ENCODE peak calls at places on chromosomes 16 and 17, in four cellular contexts. U is HFF-Myc, V is lung, P is AG10803. W is an unnamed sample.

GRCh38 chr17:11739848-11740247 is 141.6 kb downstream of the DNAH9 start:
- DNase-seq in U (no peak), V (no peak), P (no peak), W (no peak)

GRCh38 chr17:31593806-31594205 is 202.3 kb downstream of the RAB11FIP4 start:
- DNase-seq in U (no peak), V (no peak), P (peak), W (no peak)

GRCh38 chr16:69328854-69329316 is 1.5 kb downstream of the PDF start:
- DNase-seq in U (no peak), V (no peak), P (peak), W (peak)

GRCh38 chr17:78129385-78130079 is 977 bp upstream of the TMC6 start:
- DNase-seq in U (no peak), V (no peak), P (no peak), W (no peak)

GRCh38 chr17:64781013-64781392 is 118.9 kb upstream of the SMURF2 start:
- DNase-seq in U (no peak), V (no peak), P (no peak), W (no peak)

GRCh38 chr17:7466644-7467341 is 12.6 kb downstream of the ZBTB4 start:
- DNase-seq in U (no peak), V (peak), P (peak), W (peak)

GRCh38 chr17:45332989-45333701 is 16.3 kb upstream of the MAP3K14 start:
- DNase-seq in U (no peak), V (no peak), P (no peak), W (peak)

GRCh38 chr17:63474174-63474913 is 2.5 kb upstream of the ACE start:
- DNase-seq in U (no peak), V (no peak), P (no peak), W (no peak)

GRCh38 chr17:13462673-13463124 is 139.0 kb downstream of the HS3ST3A1 start:
- DNase-seq in U (no peak), V (no peak), P (no peak), W (no peak)

GRCh38 chr17:7502987-7503386 is 18.8 kb downstream of the POLR2A start:
- DNase-seq in U (no peak), V (no peak), P (no peak), W (no peak)

GRCh38 chr16:57039148-57039812 is 49.9 kb downstream of the NLRC5 start:
- DNase-seq in U (no peak), V (no peak), P (peak), W (peak)

GRCh38 chr17:27633312-27634025 is 2.5 kb downstream of the LGALS9 start:
- DNase-seq in U (no peak), V (no peak), P (peak), W (no peak)

GRCh38 chr16:85605051-85605911 is 7.8 kb upstream of the GSE1 start:
- DNase-seq in U (no peak), V (no peak), P (no peak), W (no peak)

GRCh38 chr16:89618114-89618999 is 4.9 kb downstream of the DPEP1 start:
- DNase-seq in U (no peak), V (no peak), P (no peak), W (no peak)

GRCh38 chr16:57252148-57252721 is 7.2 kb downstream of the ARL2BP start:
- DNase-seq in U (no peak), V (peak), P (no peak), W (no peak)

GRCh38 chr17:37642706-37643105 is 540 bp downstream of the DDX52 start:
- DNase-seq in U (no peak), V (no peak), P (peak), W (no peak)

GRCh38 chr16:78180349-78180748 is 80.9 kb downstream of the WWOX start:
- DNase-seq in U (no peak), V (no peak), P (no peak), W (no peak)

GRCh38 chr17:54426287-54426886 is 474.3 kb upstream of the TOM1L1 start:
- DNase-seq in U (no peak), V (no peak), P (no peak), W (peak)

GRCh38 chr16:396605-397004 is 394 bp upstream of the NME4 start:
- DNase-seq in U (no peak), V (no peak), P (no peak), W (peak)

GRCh38 chr16:1309888-1310831 is 724 bp downstream of the UBE2I start:
- DNase-seq in U (no peak), V (peak), P (peak), W (peak)

GRCh38 chr16:70399326-70399725 is 39.6 kb downstream of the ST3GAL2 start:
- DNase-seq in U (no peak), V (no peak), P (no peak), W (no peak)

GRCh38 chr16:57507414-57508083 is 21.3 kb upstream of the DOK4 start:
- DNase-seq in U (no peak), V (no peak), P (no peak), W (no peak)

GRCh38 chr17:6541886-6542285 is 14.5 kb downstream of the PITPNM3 start:
- DNase-seq in U (no peak), V (no peak), P (no peak), W (no peak)

GRCh38 chr17:77332034-77332971 is 191.5 kb downstream of the SEC14L1 start:
- DNase-seq in U (no peak), V (peak), P (no peak), W (peak)

GRCh38 chr16:85195884-85196816 is 83.9 kb upstream of the CIBAR2 start:
- DNase-seq in U (no peak), V (no peak), P (peak), W (no peak)

GRCh38 chr16:20383106-20384029 is 21.2 kb downstream of the PDILT start:
- DNase-seq in U (peak), V (peak), P (peak), W (peak)

GRCh38 chr16:88558457-88559442 is 11.5 kb upstream of the ZC3H18 start:
- DNase-seq in U (no peak), V (peak), P (peak), W (peak)

GRCh38 chr16:56868175-56868574 is 3.2 kb downstream of the SLC12A3 start:
- DNase-seq in U (no peak), V (no peak), P (no peak), W (no peak)

GRCh38 chr17:76869209-76869877 is 1.1 kb downstream of the MGAT5B start:
- DNase-seq in U (no peak), V (no peak), P (no peak), W (no peak)

GRCh38 chr17:68541816-68542215 is 29.6 kb downstream of the PRKAR1A start:
- DNase-seq in U (no peak), V (no peak), P (no peak), W (no peak)

GRCh38 chr17:74649909-74650308 is 26.4 kb upstream of the CD300E start:
- DNase-seq in U (no peak), V (no peak), P (no peak), W (no peak)

GRCh38 chr17:4853195-4853762 is 20.1 kb downstream of the MINK1 start:
- DNase-seq in U (no peak), V (no peak), P (no peak), W (peak)

GRCh38 chr17:42288078-42288984 is at the start of gene STAT5A:
- DNase-seq in U (no peak), V (peak), P (peak), W (peak)

GRCh38 chr16:23670137-23670776 is 8.4 kb upstream of the PLK1 start:
- DNase-seq in U (no peak), V (no peak), P (peak), W (peak)
- TF ChIP-seq CTCF in U (no peak), V (no peak), P (peak), W (no peak)

GRCh38 chr16:66443269-66443652 is 16.2 kb downstream of the BEAN1 start:
- DNase-seq in U (no peak), V (no peak), P (peak), W (no peak)
- H3K4me3 ChIP-seq in U (no peak), V (no peak), P (no peak), W (no peak)

DNA sequence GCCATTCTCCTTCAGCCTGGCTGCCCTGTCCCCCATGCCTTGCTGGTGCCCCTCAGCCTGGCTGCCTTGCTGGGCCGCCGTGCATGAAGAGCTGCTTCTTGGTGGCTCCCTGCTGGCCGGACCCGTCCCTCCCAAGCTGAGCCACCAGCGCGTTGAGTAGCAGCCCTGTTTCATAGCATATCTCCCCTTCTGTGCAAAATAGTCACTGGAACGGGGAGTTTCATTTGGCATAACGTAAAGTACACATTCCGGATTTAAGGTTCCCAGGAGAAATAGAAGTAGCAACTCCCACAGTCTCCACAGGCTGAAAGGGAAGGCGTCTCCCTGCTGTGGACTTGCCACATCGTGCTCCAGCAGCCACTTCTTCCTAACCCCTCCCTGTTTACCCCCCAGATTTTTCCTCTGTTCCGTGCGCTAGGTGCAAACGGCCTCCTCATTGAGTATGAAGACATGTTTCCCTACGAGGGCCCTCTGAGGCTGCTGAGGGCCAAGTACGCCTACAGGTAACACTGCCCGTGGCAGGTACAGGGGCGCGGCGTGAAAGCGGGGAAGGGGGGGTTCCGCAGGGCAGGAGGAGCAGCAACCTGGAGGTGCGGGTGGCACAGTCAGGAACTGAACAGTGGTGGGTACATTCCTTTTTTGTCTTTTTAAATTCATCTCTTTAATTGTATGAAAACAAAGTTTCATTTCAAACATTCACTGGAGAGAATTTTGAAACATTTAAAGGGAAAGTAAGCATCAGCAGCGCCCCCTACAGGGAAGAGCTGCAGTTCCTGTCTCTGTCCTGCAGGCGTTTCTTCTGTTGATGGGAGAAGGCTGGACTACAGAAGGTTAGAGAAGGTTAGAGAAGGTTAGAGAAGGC is 5.8 kb upstream of the OGFOD3 start:
- DNase-seq in U (no peak), V (no peak), P (peak), W (peak)
- TF ChIP-seq CTCF in U (peak), V (no peak), P (peak), W (peak)

DNA sequence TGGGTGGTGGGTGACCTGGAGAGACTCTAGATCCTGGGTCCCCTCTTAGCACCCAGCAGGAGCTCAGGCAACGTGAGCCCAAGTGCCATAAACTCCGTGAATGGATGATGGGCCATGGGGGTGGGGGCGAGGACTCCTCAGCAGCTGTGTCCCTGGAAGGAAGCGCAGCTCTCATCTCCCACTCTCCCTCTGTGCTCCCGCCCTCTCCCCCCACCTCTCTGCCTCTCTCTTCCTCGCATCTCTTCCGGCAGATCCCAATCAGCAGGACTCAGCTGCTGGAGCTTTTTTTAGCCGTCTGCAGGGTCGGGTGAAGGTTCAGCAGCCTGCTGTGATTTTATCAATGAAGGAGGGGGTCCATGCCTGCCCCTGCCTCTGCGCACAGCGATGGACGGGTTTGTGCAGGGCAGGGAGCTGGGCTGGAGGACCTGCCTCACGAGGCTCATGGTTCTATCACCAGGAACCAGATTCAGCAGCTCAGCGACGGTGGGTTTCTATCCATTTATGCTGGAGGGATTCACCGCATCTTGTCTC is 8.3 kb downstream of the CCR7 start:
- DNase-seq in U (no peak), V (peak), P (no peak), W (no peak)
- H3K4me3 ChIP-seq in U (no peak), V (no peak), P (peak), W (no peak)

GRCh38 chr17:9976283-9977009 is 71.4 kb upstream of the RCVRN start:
- DNase-seq in U (no peak), V (no peak), P (no peak), W (no peak)
- TF ChIP-seq CTCF in U (no peak), V (no peak), P (no peak), W (no peak)

DNA sequence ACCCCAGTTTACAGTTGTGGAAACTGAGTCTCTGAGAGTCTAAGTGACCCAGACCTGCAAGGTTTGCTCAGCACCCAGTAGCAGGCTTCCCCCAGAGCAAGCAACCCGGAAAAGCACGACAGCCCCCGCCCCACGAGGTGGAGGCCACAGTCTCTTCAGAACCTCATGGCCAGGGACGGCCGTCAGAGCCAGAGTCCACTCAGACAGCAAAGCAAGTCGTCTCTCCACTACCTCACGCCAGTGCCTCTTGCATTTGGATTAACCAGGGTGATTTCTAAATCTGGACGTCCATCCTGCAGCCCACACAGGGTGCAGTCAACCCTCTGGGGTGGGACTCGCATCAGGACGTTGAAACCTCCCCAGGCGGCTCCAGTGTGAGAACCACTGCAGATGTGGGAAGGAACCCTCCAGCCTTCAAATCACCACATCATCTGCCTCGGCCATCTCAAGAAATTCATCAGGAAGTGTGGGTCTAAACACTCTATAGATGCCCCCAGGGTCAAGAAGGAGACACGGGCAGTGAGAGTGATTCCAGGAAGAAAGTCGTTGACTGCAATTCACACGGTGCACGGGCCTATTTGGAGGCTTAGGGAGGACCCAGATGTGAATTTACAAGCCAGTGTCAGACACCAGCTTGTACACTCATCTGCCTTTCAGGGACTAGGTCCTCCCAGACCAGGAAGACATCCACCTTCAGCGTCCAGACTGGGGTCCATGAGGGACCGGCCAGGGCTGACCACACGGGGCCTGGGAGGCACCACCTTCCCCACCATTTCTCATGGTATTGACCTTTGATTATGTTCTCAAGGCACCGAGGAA is 20.2 kb upstream of the RBFOX3 start:
- DNase-seq in U (no peak), V (no peak), P (no peak), W (no peak)
- H3K4me3 ChIP-seq in U (no peak), V (no peak), P (no peak), W (no peak)

W was measured in GM12865.